ENCODE peak calls at places on chromosomes 6 and 20, in nine cellular contexts. N is RWPE1, G is lower leg skin, T is activated B cell treated with CpG ODN at 0.5 μM for 24 hours, E is H9, U is cardiac muscle cell, Z is HFF-Myc, J is GM20000, R is HCT116. D is an unnamed sample.

GRCh38 chr6:148811472-148811871 is 64.6 kb downstream of the UST start:
- DNase-seq in N (no peak), G (no peak), T (no peak), E (no peak), U (no peak), Z (no peak), J (no peak), R (no peak), D (no peak)

GRCh38 chr20:22910287-22910852 is 124.7 kb upstream of the SSTR4 start:
- DNase-seq in N (no peak), G (no peak), T (no peak), E (no peak), U (no peak), Z (no peak), J (no peak), R (no peak), D (no peak)

GRCh38 chr6:45212976-45213375 is 115.2 kb upstream of the RUNX2 start:
- DNase-seq in N (no peak), G (no peak), T (no peak), E (no peak), U (no peak), Z (no peak), J (no peak), R (no peak), D (no peak)

GRCh38 chr6:19803331-19804330 is 33.5 kb upstream of the ID4 start:
- DNase-seq in N (no peak), G (no peak), T (no peak), E (no peak), U (no peak), Z (no peak), J (no peak), R (no peak), D (no peak)

GRCh38 chr6:125888989-125889656 is 67.4 kb upstream of the HINT3 start:
- DNase-seq in N (no peak), G (no peak), T (no peak), E (peak), U (peak), Z (no peak), J (peak), R (peak), D (peak)

GRCh38 chr6:42387336-42387735 is 64.4 kb downstream of the TRERF1 start:
- DNase-seq in N (no peak), G (no peak), T (no peak), E (no peak), U (no peak), Z (no peak), J (no peak), R (no peak), D (no peak)

GRCh38 chr6:134813146-134813545 is 136.8 kb downstream of the ALDH8A1 start:
- DNase-seq in N (no peak), G (no peak), T (no peak), E (no peak), U (no peak), Z (no peak), J (no peak), R (no peak), D (no peak)

GRCh38 chr6:115613488-115613887 is 447.2 kb downstream of the FRK start:
- DNase-seq in N (peak), G (no peak), T (no peak), E (no peak), U (no peak), Z (peak), J (no peak), R (no peak), D (no peak)

GRCh38 chr6:17179246-17180073 is 77.6 kb downstream of the STMND1 start:
- DNase-seq in N (peak), G (no peak), T (no peak), E (no peak), U (no peak), Z (peak), J (no peak), R (no peak), D (no peak)

GRCh38 chr6:118663993-118664985 is 12.9 kb upstream of the CEP85L start:
- DNase-seq in N (no peak), G (no peak), T (no peak), E (no peak), U (no peak), Z (no peak), J (peak), R (no peak), D (no peak)

GRCh38 chr6:33721529-33721928 is 10.0 kb upstream of the UQCC2 start:
- DNase-seq in N (no peak), G (no peak), T (no peak), E (no peak), U (no peak), Z (no peak), J (no peak), R (no peak), D (no peak)

GRCh38 chr6:63537126-63537958 is 34.9 kb upstream of the LOC128125822 start:
- DNase-seq in N (peak), G (no peak), T (no peak), E (no peak), U (no peak), Z (no peak), J (no peak), R (no peak), D (no peak)

GRCh38 chr20:43731469-43731868 is 4.7 kb upstream of the GTSF1L start:
- DNase-seq in N (no peak), G (no peak), T (no peak), E (no peak), U (no peak), Z (no peak), J (no peak), R (no peak), D (no peak)

GRCh38 chr20:46206025-46206424 is 87.9 kb downstream of the CD40 start:
- DNase-seq in N (peak), G (no peak), T (no peak), E (no peak), U (no peak), Z (peak), J (peak), R (no peak), D (peak)

GRCh38 chr20:60069626-60070025 is 111.4 kb downstream of the CDH26 start:
- DNase-seq in N (no peak), G (peak), T (no peak), E (no peak), U (no peak), Z (no peak), J (no peak), R (no peak), D (no peak)

GRCh38 chr6:99241905-99242534 is 107.5 kb downstream of the FAXC start:
- DNase-seq in N (peak), G (no peak), T (no peak), E (peak), U (peak), Z (peak), J (peak), R (peak), D (peak)

GRCh38 chr20:54065601-54066038 is 4.8 kb downstream of the BCAS1 start:
- DNase-seq in N (no peak), G (no peak), T (no peak), E (no peak), U (no peak), Z (no peak), J (no peak), R (no peak), D (no peak)

GRCh38 chr6:41406821-41407787 is 71.7 kb downstream of the NCR2 start:
- DNase-seq in N (no peak), G (no peak), T (no peak), E (peak), U (no peak), Z (no peak), J (no peak), R (no peak), D (no peak)

GRCh38 chr6:146628350-146628749 is 29.6 kb downstream of the ADGB start:
- DNase-seq in N (no peak), G (no peak), T (no peak), E (no peak), U (no peak), Z (no peak), J (no peak), R (no peak), D (no peak)

GRCh38 chr20:44594730-44595129 is 12.4 kb downstream of the PKIG start:
- DNase-seq in N (no peak), G (no peak), T (no peak), E (no peak), U (no peak), Z (peak), J (peak), R (no peak), D (peak)

GRCh38 chr6:154479388-154480143 is 30.9 kb downstream of the CNKSR3 start:
- DNase-seq in N (no peak), G (no peak), T (no peak), E (no peak), U (no peak), Z (peak), J (no peak), R (no peak), D (no peak)

GRCh38 chr20:4046311-4046924 is 31.1 kb upstream of the RNF24 start:
- DNase-seq in N (no peak), G (no peak), T (no peak), E (no peak), U (no peak), Z (no peak), J (no peak), R (no peak), D (no peak)

GRCh38 chr6:2738373-2738979 is 12.2 kb downstream of the MYLK4 start:
- DNase-seq in N (peak), G (no peak), T (no peak), E (peak), U (peak), Z (peak), J (peak), R (peak), D (peak)

GRCh38 chr6:40532349-40533028 is 54.7 kb downstream of the LRFN2 start:
- DNase-seq in N (no peak), G (no peak), T (no peak), E (no peak), U (no peak), Z (no peak), J (no peak), R (no peak), D (no peak)

GRCh38 chr6:26232950-26233607 is 131.9 kb upstream of the BTN3A2 start:
- DNase-seq in N (no peak), G (no peak), T (no peak), E (peak), U (no peak), Z (no peak), J (no peak), R (no peak), D (no peak)

GRCh38 chr6:161215193-161215592 is 58.7 kb downstream of the AGPAT4 start:
- DNase-seq in N (peak), G (no peak), T (no peak), E (no peak), U (no peak), Z (peak), J (no peak), R (no peak), D (no peak)

GRCh38 chr6:165877192-165877591 is 214.2 kb upstream of the PDE10A start:
- DNase-seq in N (no peak), G (no peak), T (no peak), E (no peak), U (no peak), Z (no peak), J (no peak), R (no peak), D (no peak)

GRCh38 chr6:138086573-138087196 is 20.5 kb downstream of the PERP start:
- DNase-seq in N (peak), G (no peak), T (no peak), E (peak), U (no peak), Z (no peak), J (no peak), R (peak), D (no peak)

GRCh38 chr6:95280690-95281273 is 296.6 kb upstream of the MANEA start:
- DNase-seq in N (peak), G (no peak), T (no peak), E (no peak), U (peak), Z (no peak), J (peak), R (peak), D (no peak)

GRCh38 chr20:49432562-49432961 is 49.9 kb downstream of the KCNB1 start:
- DNase-seq in N (no peak), G (no peak), T (no peak), E (no peak), U (no peak), Z (no peak), J (no peak), R (no peak), D (no peak)

GRCh38 chr20:49433387-49433786 is 49.1 kb downstream of the KCNB1 start:
- DNase-seq in N (no peak), G (no peak), T (no peak), E (no peak), U (no peak), Z (no peak), J (no peak), R (no peak), D (no peak)

GRCh38 chr20:49431345-49431744 is 51.1 kb downstream of the KCNB1 start:
- DNase-seq in N (peak), G (no peak), T (no peak), E (no peak), U (no peak), Z (no peak), J (no peak), R (no peak), D (no peak)

GRCh38 chr20:49437057-49437456 is 45.4 kb downstream of the KCNB1 start:
- DNase-seq in N (no peak), G (no peak), T (no peak), E (no peak), U (no peak), Z (no peak), J (no peak), R (no peak), D (no peak)

DNA sequence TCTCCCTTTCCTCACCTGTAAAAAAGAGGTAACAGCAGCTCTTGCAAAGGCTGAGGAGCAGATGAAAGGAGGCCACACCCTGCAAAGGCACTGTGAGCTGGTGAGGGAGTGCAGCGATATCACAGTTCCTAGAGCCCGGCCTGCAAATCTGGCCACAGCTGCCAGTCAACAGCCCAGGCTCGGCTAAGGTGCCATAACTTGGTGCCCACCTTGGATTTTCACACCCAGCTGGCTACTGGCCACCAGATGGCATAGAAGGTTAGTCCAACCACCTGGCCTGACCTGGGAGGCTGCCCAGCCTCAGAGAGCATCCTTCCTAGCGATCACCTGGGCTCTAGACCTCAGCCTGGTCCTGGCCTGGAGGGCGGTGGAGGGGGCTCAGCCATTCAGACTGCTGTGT is 46.8 kb downstream of the KCNB1 start:
- DNase-seq in N (no peak), G (no peak), T (no peak), E (peak), U (no peak), Z (no peak), J (no peak), R (no peak), D (no peak)
- TF ChIP-seq CTCF in N (no peak), G (no peak), T (no peak), E (peak), U (no peak), Z (no peak), J (no peak), R (peak), D (no peak)

GRCh38 chr6:53862517-53863457 is 68.0 kb downstream of the LRRC1 start:
- DNase-seq in N (no peak), G (no peak), T (no peak), E (no peak), U (no peak), Z (no peak), J (no peak), R (no peak), D (no peak)
- TF ChIP-seq CTCF in N (no peak), G (no peak), T (no peak), E (peak), U (no peak), Z (no peak), J (no peak), R (no peak), D (no peak)

DNA sequence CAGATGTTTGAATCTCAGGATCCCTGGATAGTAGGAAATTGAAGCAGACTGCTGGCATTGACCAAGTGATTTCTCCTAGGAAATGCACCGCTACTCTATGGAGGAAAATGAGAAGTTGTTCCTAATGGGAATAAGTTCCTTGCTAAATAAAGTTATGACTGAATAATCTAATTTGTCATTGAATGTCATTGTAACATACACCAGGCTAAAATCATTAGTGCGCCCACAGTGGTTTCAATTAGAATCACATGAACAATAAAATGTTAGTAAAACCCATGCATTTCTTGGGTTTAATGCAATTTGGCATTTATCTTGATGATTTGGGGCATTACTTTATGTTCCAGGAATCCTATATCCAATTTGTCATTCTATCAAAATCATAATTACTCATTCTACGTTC is 949.9 kb downstream of the EPHA7 start:
- DNase-seq in N (no peak), G (no peak), T (no peak), E (no peak), U (no peak), Z (no peak), J (no peak), R (no peak), D (no peak)
- TF ChIP-seq CTCF in N (no peak), G (no peak), T (no peak), E (no peak), U (no peak), Z (no peak), J (no peak), R (no peak), D (no peak)

GRCh38 chr20:58148891-58149290 is 79.6 kb downstream of the ANKRD60 start:
- DNase-seq in N (no peak), G (no peak), T (no peak), E (no peak), U (no peak), Z (no peak), J (no peak), R (no peak), D (no peak)
- TF ChIP-seq CTCF in N (no peak), G (no peak), T (no peak), E (no peak), U (no peak), Z (no peak), J (no peak), R (no peak), D (no peak)

GRCh38 chr6:130766239-130767144 is 60.7 kb upstream of the SMLR1 start:
- DNase-seq in N (no peak), G (no peak), T (no peak), E (no peak), U (peak), Z (no peak), J (no peak), R (no peak), D (no peak)
- TF ChIP-seq CTCF in N (no peak), G (no peak), T (no peak), E (no peak), U (no peak), Z (no peak), J (no peak), R (no peak), D (no peak)